ENCODE peak calls at places on chromosomes 1 and 21, in seven cellular contexts. Y is activated CD4-positive, CD25-positive, alpha-beta regulatory T cell; K is activated T-helper 1 cell treated with Interleukin-2 at 50 U/mL for 16 hours; B is EH; G is stimulated activated CD8-positive, alpha-beta memory T cell treated with anti-CD3 and anti-CD28 coated beads, Interleukin-4, amount 100 ng/mL, for 1 hour; R is stimulated activated CD4-positive, alpha-beta T cell treated with anti-CD3 and anti-CD28 coated beads, Interleukin-1b, Interleukin-23, amount 100 ng/mL, for 24 hours; Z is fibroblast of the conjunctiva. A is an unnamed sample.

GRCh38 chr1:183470961-183471747 is 1.1 kb upstream of the SMG7 start:
- DNase-seq in Y (peak), K (peak), B (peak), G (peak), R (no peak), Z (peak), A (peak)

GRCh38 chr1:111880866-111881837 is 108.3 kb downstream of the KCND3 start:
- DNase-seq in Y (no peak), K (no peak), B (no peak), G (no peak), R (no peak), Z (no peak), A (no peak)

GRCh38 chr21:33478858-33479678 is 706 bp downstream of the TMEM50B start:
- DNase-seq in Y (peak), K (peak), B (peak), G (no peak), R (peak), Z (no peak), A (no peak)

GRCh38 chr21:42779431-42779861 is 99.9 kb downstream of the WDR4 start:
- DNase-seq in Y (no peak), K (no peak), B (no peak), G (no peak), R (no peak), Z (no peak), A (no peak)

GRCh38 chr1:222794656-222795474 is 20.0 kb upstream of the DISP1 start:
- DNase-seq in Y (no peak), K (no peak), B (peak), G (no peak), R (no peak), Z (no peak), A (no peak)

GRCh38 chr1:208213786-208214185 is 30.4 kb downstream of the PLXNA2 start:
- DNase-seq in Y (no peak), K (no peak), B (no peak), G (no peak), R (no peak), Z (no peak), A (no peak)

GRCh38 chr1:111197598-111198289 is 2.7 kb downstream of the DENND2D start:
- DNase-seq in Y (no peak), K (no peak), B (peak), G (peak), R (no peak), Z (no peak), A (peak)

GRCh38 chr1:88509369-88509768 is 174.7 kb upstream of the PKN2 start:
- DNase-seq in Y (no peak), K (no peak), B (no peak), G (no peak), R (no peak), Z (no peak), A (no peak)

GRCh38 chr1:7386226-7387052 is 384.7 kb upstream of the VAMP3 start:
- DNase-seq in Y (no peak), K (no peak), B (no peak), G (no peak), R (no peak), Z (no peak), A (no peak)